ENCODE peak calls at places on chromosomes 6 and 20, in nine cellular contexts. V is AG09309; T is cardiac muscle cell; Q is activated naive CD4-positive, alpha-beta T cell; I is amygdala; B is stomach; M is stimulated activated CD4-positive, alpha-beta T cell treated with anti-CD3 and anti-CD28 coated beads, Interleukin-1b, Interleukin-23, amount 100 ng/mL, for 4 hours; F is RPMI7951; R is endothelial cell of umbilical vein. S is an unnamed sample.

GRCh38 chr6:97294451-97294850 is 11.4 kb upstream of the MMS22L start:
- DNase-seq in M (no peak), T (peak), V (peak), I (no peak), Q (no peak), B (no peak), R (no peak), F (peak), S (no peak)

GRCh38 chr6:34182751-34183531 is 37.1 kb upstream of the GRM4 start:
- DNase-seq in F (peak), V (no peak), B (peak), T (no peak), R (no peak), Q (peak), I (no peak), M (peak), S (peak)

GRCh38 chr6:139764498-139764986 is 390.1 kb upstream of the CITED2 start:
- DNase-seq in Q (no peak), M (no peak), R (peak), B (no peak), V (peak), T (peak), F (peak), I (no peak), S (no peak)

GRCh38 chr6:43604174-43604573 is 24.9 kb downstream of the GTPBP2 start:
- DNase-seq in B (no peak), M (no peak), F (peak), V (peak), I (no peak), Q (no peak), T (peak), R (peak), S (no peak)

GRCh38 chr6:51892750-51893149 is 194.7 kb downstream of the PKHD1 start:
- DNase-seq in M (no peak), I (no peak), F (no peak), Q (no peak), B (no peak), V (no peak), R (no peak), T (no peak), S (no peak)

GRCh38 chr20:44092551-44093248 is 94.3 kb downstream of the JPH2 start:
- DNase-seq in R (peak), I (no peak), M (no peak), T (peak), B (no peak), F (peak), V (no peak), Q (no peak), S (no peak)

GRCh38 chr20:50930139-50931047 is 844 bp downstream of the ADNP start:
- DNase-seq in M (peak), R (no peak), V (no peak), T (no peak), B (peak), Q (peak), I (no peak), F (peak), S (peak)

GRCh38 chr6:27866370-27867050 is 45.7 kb downstream of the OR2B2 start:
- DNase-seq in R (peak), Q (peak), M (no peak), T (peak), F (peak), V (no peak), B (no peak), I (no peak), S (peak)

GRCh38 chr6:14695579-14695978 is 550.3 kb upstream of the JARID2 start:
- DNase-seq in V (no peak), M (no peak), R (no peak), B (no peak), F (no peak), I (no peak), T (no peak), Q (no peak), S (no peak)

GRCh38 chr20:19888269-19888669 is 128.9 kb upstream of the NAA20 start:
- DNase-seq in Q (no peak), R (peak), M (no peak), F (no peak), B (no peak), V (no peak), T (no peak), I (peak), S (peak)

GRCh38 chr20:25632940-25633790 is 9.4 kb upstream of the NANP start:
- DNase-seq in Q (no peak), T (no peak), R (peak), V (no peak), M (no peak), I (no peak), F (peak), B (no peak), S (no peak)

GRCh38 chr6:100573169-100573568 is 108.4 kb upstream of the SIM1 start:
- DNase-seq in R (peak), F (peak), T (peak), Q (no peak), M (no peak), B (no peak), I (no peak), V (peak), S (no peak)

GRCh38 chr20:16919841-16920240 is 171.7 kb downstream of the OTOR start:
- DNase-seq in M (no peak), B (no peak), I (no peak), Q (no peak), R (no peak), F (no peak), V (no peak), T (no peak), S (no peak)

GRCh38 chr20:62914436-62914835 is 11.9 kb downstream of the DIDO1 start:
- DNase-seq in B (no peak), T (no peak), V (no peak), I (no peak), R (no peak), M (no peak), Q (no peak), F (no peak), S (no peak)

GRCh38 chr6:44342489-44342888 is at the start of gene SPATS1:
- DNase-seq in F (peak), T (peak), Q (no peak), B (peak), V (no peak), M (no peak), R (no peak), I (no peak), S (no peak)

GRCh38 chr6:154404791-154405400 is 48.3 kb upstream of the IPCEF1 start:
- DNase-seq in M (no peak), V (peak), B (no peak), F (peak), Q (no peak), R (no peak), I (no peak), T (peak), S (no peak)

GRCh38 chr6:37814374-37814773 is 5.2 kb upstream of the ZFAND3 start:
- DNase-seq in F (no peak), V (no peak), B (no peak), R (no peak), Q (no peak), T (no peak), I (no peak), M (no peak), S (no peak)

GRCh38 chr6:129146836-129147366 is 264.0 kb downstream of the LAMA2 start:
- DNase-seq in M (no peak), B (no peak), R (no peak), V (no peak), Q (no peak), T (no peak), F (no peak), I (no peak), S (no peak)

GRCh38 chr20:33689973-33690372 is 3.8 kb upstream of the E2F1 start:
- DNase-seq in Q (peak), T (peak), M (no peak), V (no peak), B (no peak), I (peak), F (peak), R (peak), S (no peak)

GRCh38 chr6:35224720-35225119 is 11.0 kb downstream of the SCUBE3 start:
- DNase-seq in V (no peak), B (no peak), R (no peak), F (peak), M (no peak), T (peak), Q (no peak), I (no peak), S (no peak)

S was measured in Peyer's patch.